ENCODE peak calls at places on chromosomes 5 and 9, in four cellular contexts. One of them, this sample, is unnamed.

GRCh38 chr9:123377211-123377971 is 21.4 kb downstream of the CRB2 start:
- DNase-seq in SK-N-SH: peak
- DNase-seq in HepG2: no peak
- DNase-seq in GM12878: no peak
- DNase-seq in this sample: no peak

GRCh38 chr5:40429258-40430111 is 250.2 kb upstream of the PTGER4 start:
- DNase-seq in SK-N-SH: no peak
- DNase-seq in HepG2: no peak
- DNase-seq in GM12878: no peak
- DNase-seq in this sample: no peak

GRCh38 chr5:122195784-122196394 is 66.5 kb downstream of the ZNF474 start:
- DNase-seq in SK-N-SH: peak
- DNase-seq in HepG2: peak
- DNase-seq in GM12878: no peak
- DNase-seq in this sample: peak

GRCh38 chr5:131959906-131960305 is 14.4 kb upstream of the MEIKIN start:
- DNase-seq in SK-N-SH: no peak
- DNase-seq in HepG2: no peak
- DNase-seq in GM12878: no peak
- DNase-seq in this sample: no peak

GRCh38 chr9:97848582-97849237 is 4.3 kb upstream of the FOXE1 start:
- DNase-seq in SK-N-SH: no peak
- DNase-seq in HepG2: no peak
- DNase-seq in GM12878: no peak
- DNase-seq in this sample: no peak

GRCh38 chr5:179273074-179273435 is 72.2 kb downstream of the ADAMTS2 start:
- DNase-seq in SK-N-SH: no peak
- DNase-seq in HepG2: no peak
- DNase-seq in GM12878: no peak
- DNase-seq in this sample: no peak

GRCh38 chr5:91390268-91390667 is 7.2 kb upstream of the ARRDC3 start:
- DNase-seq in SK-N-SH: no peak
- DNase-seq in HepG2: no peak
- DNase-seq in GM12878: no peak
- DNase-seq in this sample: no peak

GRCh38 chr9:4050686-4051315 is 249.1 kb downstream of the GLIS3 start:
- DNase-seq in SK-N-SH: no peak
- DNase-seq in HepG2: no peak
- DNase-seq in GM12878: no peak
- DNase-seq in this sample: no peak

GRCh38 chr9:137988701-137989100 is 111.1 kb downstream of the CACNA1B start:
- DNase-seq in SK-N-SH: no peak
- DNase-seq in HepG2: no peak
- DNase-seq in GM12878: no peak
- DNase-seq in this sample: no peak

GRCh38 chr9:89139450-89139849 is 39.2 kb downstream of the SHC3 start:
- DNase-seq in SK-N-SH: no peak
- DNase-seq in HepG2: no peak
- DNase-seq in GM12878: no peak
- DNase-seq in this sample: no peak

GRCh38 chr5:78647411-78647818 is 1.2 kb downstream of the LHFPL2 start:
- DNase-seq in SK-N-SH: peak
- DNase-seq in HepG2: peak
- DNase-seq in GM12878: no peak
- DNase-seq in this sample: no peak

GRCh38 chr5:164688437-164688836 is 1183.0 kb downstream of the MAT2B start:
- DNase-seq in SK-N-SH: no peak
- DNase-seq in HepG2: no peak
- DNase-seq in GM12878: no peak
- DNase-seq in this sample: no peak

GRCh38 chr5:6568383-6568782 is 64.5 kb downstream of the NSUN2 start:
- DNase-seq in SK-N-SH: no peak
- DNase-seq in HepG2: no peak
- DNase-seq in GM12878: no peak
- DNase-seq in this sample: no peak

GRCh38 chr5:149206524-149207141 is 65.0 kb upstream of the AFAP1L1 start:
- DNase-seq in SK-N-SH: no peak
- DNase-seq in HepG2: no peak
- DNase-seq in GM12878: no peak
- DNase-seq in this sample: no peak

GRCh38 chr5:171520300-171521170 is 101.1 kb downstream of the FGF18 start:
- DNase-seq in SK-N-SH: peak
- DNase-seq in HepG2: no peak
- DNase-seq in GM12878: no peak
- DNase-seq in this sample: no peak

GRCh38 chr5:142864293-142865260 is 94.4 kb downstream of the ARHGAP26 start:
- DNase-seq in SK-N-SH: no peak
- DNase-seq in HepG2: no peak
- DNase-seq in GM12878: no peak
- DNase-seq in this sample: no peak

GRCh38 chr9:99040911-99041582 is 63.9 kb upstream of the TGFBR1 start:
- DNase-seq in SK-N-SH: no peak
- DNase-seq in HepG2: no peak
- DNase-seq in GM12878: no peak
- DNase-seq in this sample: no peak

GRCh38 chr5:177444106-177445051 is 2.2 kb upstream of the PRR7 start:
- DNase-seq in SK-N-SH: no peak
- DNase-seq in HepG2: no peak
- DNase-seq in GM12878: no peak
- DNase-seq in this sample: no peak

GRCh38 chr5:76245571-76245970 is 157.5 kb upstream of the IQGAP2 start:
- DNase-seq in SK-N-SH: peak
- DNase-seq in HepG2: no peak
- DNase-seq in GM12878: no peak
- DNase-seq in this sample: no peak

GRCh38 chr5:132372122-132372521 is 2.6 kb downstream of the SLC22A5 start:
- DNase-seq in SK-N-SH: no peak
- DNase-seq in HepG2: no peak
- DNase-seq in GM12878: no peak
- DNase-seq in this sample: peak

GRCh38 chr5:3265131-3265885 is 330.3 kb upstream of the IRX1 start:
- DNase-seq in SK-N-SH: no peak
- DNase-seq in HepG2: no peak
- DNase-seq in GM12878: no peak
- DNase-seq in this sample: no peak

GRCh38 chr9:15349892-15350761 is 43.1 kb upstream of the TTC39B start:
- DNase-seq in SK-N-SH: no peak
- DNase-seq in HepG2: peak
- DNase-seq in GM12878: no peak
- DNase-seq in this sample: no peak

GRCh38 chr5:388266-389196 is 54.4 kb upstream of the EXOC3 start:
- DNase-seq in SK-N-SH: no peak
- DNase-seq in HepG2: no peak
- DNase-seq in GM12878: no peak
- DNase-seq in this sample: peak

GRCh38 chr5:153888781-153889180 is 149.9 kb downstream of the FAM114A2 start:
- DNase-seq in SK-N-SH: no peak
- DNase-seq in HepG2: no peak
- DNase-seq in GM12878: no peak
- DNase-seq in this sample: no peak

GRCh38 chr5:20476016-20476415 is 488.0 kb upstream of the CDH18 start:
- DNase-seq in SK-N-SH: no peak
- DNase-seq in HepG2: no peak
- DNase-seq in GM12878: no peak
- DNase-seq in this sample: no peak

GRCh38 chr5:72187388-72188070 is 80.3 kb downstream of the MAP1B start:
- DNase-seq in SK-N-SH: no peak
- DNase-seq in HepG2: no peak
- DNase-seq in GM12878: no peak
- DNase-seq in this sample: peak

GRCh38 chr5:137461636-137462596 is 37.2 kb downstream of the SPOCK1 start:
- DNase-seq in SK-N-SH: peak
- DNase-seq in HepG2: no peak
- DNase-seq in GM12878: no peak
- DNase-seq in this sample: no peak

GRCh38 chr5:74013222-74013621 is 387.2 kb downstream of the ARHGEF28 start:
- DNase-seq in SK-N-SH: no peak
- DNase-seq in HepG2: no peak
- DNase-seq in GM12878: no peak
- DNase-seq in this sample: no peak
- TF ChIP-seq NFIC in SK-N-SH: no peak
- TF ChIP-seq NFIC in HepG2: no peak
- TF ChIP-seq NFIC in GM12878: no peak
- TF ChIP-seq NFIC in this sample: no peak

GRCh38 chr5:90344693-90345092 is 64.9 kb downstream of the CETN3 start:
- DNase-seq in SK-N-SH: peak
- DNase-seq in HepG2: no peak
- DNase-seq in GM12878: no peak
- DNase-seq in this sample: no peak

GRCh38 chr5:90338712-90339372 is 70.7 kb downstream of the CETN3 start:
- DNase-seq in SK-N-SH: no peak
- DNase-seq in HepG2: no peak
- DNase-seq in GM12878: peak
- DNase-seq in this sample: no peak

GRCh38 chr5:90347462-90347861 is 62.1 kb downstream of the CETN3 start:
- DNase-seq in SK-N-SH: no peak
- DNase-seq in HepG2: no peak
- DNase-seq in GM12878: peak
- DNase-seq in this sample: no peak

GRCh38 chr5:90345684-90346083 is 63.9 kb downstream of the CETN3 start:
- DNase-seq in SK-N-SH: no peak
- DNase-seq in HepG2: no peak
- DNase-seq in GM12878: no peak
- DNase-seq in this sample: no peak

GRCh38 chr5:90342576-90342975 is 67.0 kb downstream of the CETN3 start:
- DNase-seq in SK-N-SH: no peak
- DNase-seq in HepG2: no peak
- DNase-seq in GM12878: no peak
- DNase-seq in this sample: no peak
- TF ChIP-seq NFIC in SK-N-SH: no peak
- TF ChIP-seq NFIC in HepG2: no peak
- TF ChIP-seq NFIC in GM12878: no peak
- TF ChIP-seq NFIC in this sample: no peak

GRCh38 chr9:105291938-105292337 is 47.5 kb downstream of the SLC44A1 start:
- DNase-seq in SK-N-SH: no peak
- DNase-seq in HepG2: no peak
- DNase-seq in GM12878: no peak
- DNase-seq in this sample: no peak
- TF ChIP-seq NFIC in SK-N-SH: no peak
- TF ChIP-seq NFIC in HepG2: no peak
- TF ChIP-seq NFIC in GM12878: no peak
- TF ChIP-seq NFIC in this sample: no peak

GRCh38 chr5:155044591-155044990 is 31.0 kb downstream of the KIF4B start:
- DNase-seq in SK-N-SH: no peak
- DNase-seq in HepG2: no peak
- DNase-seq in GM12878: no peak
- DNase-seq in this sample: no peak

GRCh38 chr5:155046591-155046990 is 33.0 kb downstream of the KIF4B start:
- DNase-seq in SK-N-SH: no peak
- DNase-seq in HepG2: no peak
- DNase-seq in GM12878: no peak
- DNase-seq in this sample: no peak

GRCh38 chr5:155040984-155041383 is 27.4 kb downstream of the KIF4B start:
- DNase-seq in SK-N-SH: no peak
- DNase-seq in HepG2: no peak
- DNase-seq in GM12878: no peak
- DNase-seq in this sample: no peak
- TF ChIP-seq NFIC in SK-N-SH: no peak
- TF ChIP-seq NFIC in HepG2: no peak
- TF ChIP-seq NFIC in GM12878: no peak
- TF ChIP-seq NFIC in this sample: no peak

GRCh38 chr9:93111371-93112115 is 15.5 kb downstream of the CARD19 start:
- DNase-seq in SK-N-SH: no peak
- DNase-seq in HepG2: peak
- DNase-seq in GM12878: no peak
- DNase-seq in this sample: no peak
- TF ChIP-seq NFIC in SK-N-SH: no peak
- TF ChIP-seq NFIC in HepG2: no peak
- TF ChIP-seq NFIC in GM12878: no peak
- TF ChIP-seq NFIC in this sample: no peak

This sample was measured in K562.